ENCODE peak calls at places on chromosomes 3 and 15, in five cellular contexts. G is A172; Y is stimulated activated naive CD8-positive, alpha-beta T cell treated with anti-CD3 and anti-CD28 coated beads, Interleukin-15, amount 100 ng/mL, for 72 hours; D is HEK293T; C is breast epithelium. A is an unnamed sample.

GRCh38 chr3:135966349-135966695 is 794 bp downstream of the PPP2R3A start:
- DNase-seq in C (no peak), D (peak; percentile 39), Y (no peak), G (no peak), A (no peak)

GRCh38 chr15:39153718-39154117 is 427.2 kb upstream of the THBS1 start:
- DNase-seq in C (no peak), Y (no peak), D (no peak), G (no peak), A (peak; percentile 92)

GRCh38 chr15:100803158-100803440 is 76.5 kb upstream of the ALDH1A3 start:
- DNase-seq in D (no peak), C (no peak), G (no peak), Y (no peak), A (no peak)

GRCh38 chr3:155835341-155836071 is 18.7 kb downstream of the SLC33A1 start:
- DNase-seq in G (no peak), C (no peak), D (no peak), Y (no peak), A (no peak)

GRCh38 chr3:150357923-150358322 is 50.2 kb upstream of the TSC22D2 start:
- DNase-seq in D (no peak), C (no peak), G (no peak), Y (no peak), A (no peak)

GRCh38 chr3:190432216-190432615 is 17.5 kb downstream of the TMEM207 start:
- DNase-seq in D (no peak), C (no peak), G (peak; percentile 37), Y (no peak), A (peak; percentile 32)

GRCh38 chr15:32682569-32682968 is 35.2 kb upstream of the GREM1 start:
- DNase-seq in D (no peak), C (no peak), Y (no peak), G (peak; percentile 70), A (peak; percentile 73)

GRCh38 chr3:115388166-115388565 is 235.1 kb upstream of the GAP43 start:
- DNase-seq in C (no peak), Y (no peak), D (no peak), G (no peak), A (no peak)

GRCh38 chr15:80854104-80854503 is 74.9 kb downstream of the CEMIP start:
- DNase-seq in D (no peak), Y (no peak), C (no peak), G (no peak), A (no peak)

GRCh38 chr3:107760141-107760540 is 237.4 kb downstream of the BBX start:
- DNase-seq in G (no peak), D (no peak), Y (no peak), C (no peak), A (no peak)

GRCh38 chr15:94467034-94467433 is 235.7 kb downstream of the MCTP2 start:
- DNase-seq in D (no peak), G (no peak), Y (no peak), C (no peak), A (no peak)

GRCh38 chr15:29821416-29822099 is 710 bp downstream of the TJP1 start:
- DNase-seq in D (peak; percentile 46), G (peak; percentile 78), Y (peak; percentile 40), C (peak; percentile 69), A (peak; percentile 84)

GRCh38 chr3:111747490-111747889 is 111.6 kb upstream of the PHLDB2 start:
- DNase-seq in C (no peak), G (peak; percentile 13), Y (no peak), D (no peak), A (peak; percentile 94)